ENCODE peak calls at places on chromosomes 16 and 17, in four cellular contexts. J, O, T and G are unnamed samples.

GRCh38 chr16:66270333-66270927 is 96.1 kb upstream of the CDH5 start:
- DNase-seq in J (peak), O (peak), T (peak), G (peak)

GRCh38 chr16:2340564-2341455 is at the start of gene ABCA3:
- DNase-seq in J (peak), O (peak), T (peak), G (peak)

GRCh38 chr16:67657751-67658518 is 2.1 kb downstream of the ACD start:
- DNase-seq in J (no peak), O (no peak), T (no peak), G (no peak)

GRCh38 chr16:3993052-3993785 is 112.7 kb upstream of the CREBBP start:
- DNase-seq in J (no peak), O (no peak), T (no peak), G (no peak)

GRCh38 chr17:48555183-48555615 is 10.3 kb upstream of the HOXB2 start:
- DNase-seq in J (no peak), O (peak), T (no peak), G (peak)

GRCh38 chr16:81158964-81159363 is 62.8 kb upstream of the GCSH start:
- DNase-seq in J (no peak), O (no peak), T (no peak), G (no peak)

GRCh38 chr17:4967539-4968165 is at the start of gene SPAG7:
- DNase-seq in J (peak), O (peak), T (peak), G (peak)

GRCh38 chr17:28145348-28145747 is 102.9 kb downstream of the NLK start:
- DNase-seq in J (no peak), O (no peak), T (no peak), G (peak)

GRCh38 chr16:89845417-89845816 is 17.1 kb downstream of the SPIRE2 start:
- DNase-seq in J (peak), O (no peak), T (no peak), G (no peak)

GRCh38 chr17:66751771-66752170 is 83.1 kb upstream of the CACNG5 start:
- DNase-seq in J (no peak), O (no peak), T (no peak), G (no peak)

GRCh38 chr16:86700396-86700945 is 122.1 kb downstream of the FOXL1 start:
- DNase-seq in J (no peak), O (no peak), T (no peak), G (no peak)

GRCh38 chr16:82720414-82720813 is 93.6 kb downstream of the CDH13 start:
- DNase-seq in J (no peak), O (no peak), T (no peak), G (no peak)

GRCh38 chr16:80580109-80580832 is 39.5 kb downstream of the DYNLRB2 start:
- DNase-seq in J (no peak), O (no peak), T (no peak), G (peak)

GRCh38 chr17:10349403-10349802 is 23.4 kb downstream of the MYH13 start:
- DNase-seq in J (no peak), O (no peak), T (no peak), G (no peak)

GRCh38 chr17:80045703-80046102 is 9.3 kb downstream of the CCDC40 start:
- DNase-seq in J (no peak), O (no peak), T (no peak), G (no peak)

GRCh38 chr17:32111141-32111771 is 31.0 kb upstream of the RHOT1 start:
- DNase-seq in J (peak), O (peak), T (peak), G (no peak)

GRCh38 chr17:9531080-9531479 is 44.5 kb downstream of the STX8 start:
- DNase-seq in J (no peak), O (no peak), T (no peak), G (no peak)

GRCh38 chr17:58301504-58302150 is 20.9 kb upstream of the MPO start:
- DNase-seq in J (no peak), O (no peak), T (no peak), G (no peak)

GRCh38 chr17:75773808-75774470 is 8.9 kb upstream of the GALK1 start:
- DNase-seq in J (no peak), O (no peak), T (no peak), G (no peak)

GRCh38 chr17:31907342-31907975 is 6.0 kb upstream of the UTP6 start:
- DNase-seq in J (no peak), O (no peak), T (no peak), G (peak)

GRCh38 chr16:63921737-63922136 is 1200.1 kb downstream of the CDH11 start:
- DNase-seq in J (no peak), O (no peak), T (no peak), G (no peak)

GRCh38 chr16:53056528-53056881 is 1.7 kb downstream of the CHD9 start:
- DNase-seq in J (peak), O (no peak), T (peak), G (peak)

GRCh38 chr17:29589524-29590260 is at the start of gene GIT1:
- DNase-seq in J (peak), O (peak), T (peak), G (peak)

GRCh38 chr17:39953471-39953888 is 9.3 kb upstream of the GSDMA start:
- DNase-seq in J (no peak), O (no peak), T (no peak), G (no peak)

GRCh38 chr17:31792007-31792585 is 66.9 kb downstream of the COPRS start:
- DNase-seq in J (no peak), O (no peak), T (no peak), G (no peak)

GRCh38 chr16:2982402-2982801 is 2.2 kb upstream of the PKMYT1 start:
- DNase-seq in J (no peak), O (no peak), T (no peak), G (no peak)

GRCh38 chr16:74049027-74049426 is 247.6 kb upstream of the PSMD7 start:
- DNase-seq in J (no peak), O (no peak), T (no peak), G (no peak)

GRCh38 chr17:83160443-83161297 is 81.3 kb downstream of the METRNL start:
- DNase-seq in J (no peak), O (no peak), T (no peak), G (no peak)

GRCh38 chr16:88292007-88292940 is 90.5 kb upstream of the ZNF469 start:
- DNase-seq in J (no peak), O (no peak), T (no peak), G (no peak)

GRCh38 chr17:2792541-2793169 is 3.6 kb upstream of the RAP1GAP2 start:
- DNase-seq in J (no peak), O (no peak), T (no peak), G (no peak)

GRCh38 chr16:59527206-59527997 is 793.3 kb upstream of the GOT2 start:
- DNase-seq in J (no peak), O (no peak), T (no peak), G (peak)

GRCh38 chr17:13002761-13003453 is 14.9 kb downstream of the ELAC2 start:
- DNase-seq in J (peak), O (peak), T (peak), G (peak)

GRCh38 chr16:65120811-65121721 is 797 bp downstream of the CDH11 start:
- DNase-seq in J (no peak), O (peak), T (no peak), G (no peak)

GRCh38 chr17:69150333-69150732 is 8.6 kb upstream of the ABCA6 start:
- DNase-seq in J (no peak), O (no peak), T (no peak), G (no peak)

GRCh38 chr16:10182186-10182683 is at the start of gene GRIN2A:
- DNase-seq in J (no peak), O (peak), T (no peak), G (no peak)

GRCh38 chr17:3026856-3027751 is 36.3 kb downstream of the OR1D5 start:
- DNase-seq in J (no peak), O (peak), T (no peak), G (no peak)

GRCh38 chr17:1847191-1847590 is 17.4 kb downstream of the RPA1 start:
- DNase-seq in J (no peak), O (peak), T (no peak), G (no peak)

GRCh38 chr16:89325861-89326471 is 108.5 kb downstream of the ZNF778 start:
- DNase-seq in J (peak), O (peak), T (peak), G (peak)

GRCh38 chr17:7139400-7139799 is 24.8 kb upstream of the ASGR2 start:
- DNase-seq in J (no peak), O (no peak), T (no peak), G (no peak)
- H3K4me3 ChIP-seq in J (no peak), O (no peak), T (no peak), G (no peak)

DNA sequence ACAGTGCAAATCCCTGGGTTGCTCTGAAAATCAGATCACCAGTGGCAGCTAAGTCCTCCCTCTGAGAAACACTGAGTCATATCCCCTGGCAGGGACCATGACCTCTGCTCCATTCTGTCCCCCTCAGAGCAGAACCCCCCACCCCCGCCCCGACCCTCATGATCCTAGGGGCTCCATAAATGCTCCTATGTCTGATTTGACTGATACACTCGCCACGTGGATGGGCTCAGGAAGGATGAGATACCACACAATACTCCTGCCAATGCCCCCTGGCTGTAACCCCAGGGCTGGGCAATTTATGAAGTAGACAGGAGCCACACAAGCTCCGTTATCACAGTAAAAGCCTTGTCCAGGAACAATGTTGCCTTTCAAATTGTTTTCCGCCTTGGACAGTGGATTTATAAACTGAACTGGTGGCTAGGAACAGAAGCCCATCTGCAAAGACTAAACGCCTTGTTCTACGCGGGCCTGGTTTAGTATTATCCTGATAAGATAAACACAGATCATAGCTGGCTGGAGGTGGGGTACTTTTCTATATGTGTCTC is 394.8 kb downstream of the SLC39A11 start:
- DNase-seq in J (no peak), O (peak), T (no peak), G (no peak)
- TF ChIP-seq CTCF in J (no peak), O (no peak), T (no peak), G (no peak)

GRCh38 chr17:42904110-42904469 is 3.5 kb downstream of the G6PC1 start:
- DNase-seq in J (no peak), O (no peak), T (no peak), G (no peak)

GRCh38 chr17:42906772-42907171 is 6.2 kb downstream of the G6PC1 start:
- DNase-seq in J (no peak), O (no peak), T (no peak), G (no peak)

GRCh38 chr17:42913527-42913926 is 12.9 kb downstream of the G6PC1 start:
- DNase-seq in J (no peak), O (no peak), T (no peak), G (peak)

GRCh38 chr17:42913981-42914617 is 13.5 kb downstream of the G6PC1 start:
- DNase-seq in J (no peak), O (no peak), T (no peak), G (no peak)

DNA sequence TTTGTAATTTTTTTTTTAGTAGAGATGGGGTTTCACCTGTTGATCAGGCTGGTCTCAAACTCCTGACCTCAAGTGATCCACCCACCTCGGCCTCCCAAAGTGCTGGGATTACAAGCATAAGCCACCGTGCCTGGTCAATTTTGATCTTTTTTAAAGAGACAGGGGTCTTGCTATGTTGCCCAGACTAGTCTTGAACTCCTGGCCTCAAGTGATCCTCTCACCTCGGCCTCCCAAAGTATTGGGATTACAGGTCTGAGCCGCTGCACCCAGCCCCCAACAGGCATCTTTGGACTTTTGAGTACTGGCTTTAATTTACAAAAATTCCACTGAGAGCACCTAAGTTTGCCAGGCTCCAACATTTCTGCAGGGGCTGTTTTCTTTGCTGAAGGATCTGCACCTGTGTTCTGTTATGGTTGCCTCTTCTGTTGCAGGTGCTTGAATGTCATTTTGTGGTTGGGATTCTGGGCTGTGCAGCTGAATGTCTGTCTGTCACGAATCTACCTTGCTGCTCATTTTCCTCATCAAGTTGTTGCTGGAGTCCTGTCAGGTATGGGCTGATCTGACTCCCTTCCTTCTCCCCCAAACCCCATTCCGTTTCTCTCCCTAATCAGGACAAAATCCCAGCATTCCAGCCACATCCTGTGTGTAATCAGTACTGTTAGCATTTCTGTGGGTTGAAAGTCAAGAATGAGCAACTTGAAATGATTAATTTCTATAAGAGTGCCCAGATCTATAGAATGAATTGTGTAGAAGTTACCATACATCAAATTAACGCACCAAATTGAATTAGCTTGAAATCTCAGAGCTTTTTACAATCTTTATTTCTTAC is 8.5 kb downstream of the G6PC1 start:
- DNase-seq in J (peak), O (no peak), T (no peak), G (no peak)
- H3K4me3 ChIP-seq in J (peak), O (no peak), T (no peak), G (no peak)

GRCh38 chr17:37700881-37701280 is 44.0 kb downstream of the HNF1B start:
- DNase-seq in J (no peak), O (no peak), T (no peak), G (no peak)

GRCh38 chr17:37702605-37703004 is 42.3 kb downstream of the HNF1B start:
- DNase-seq in J (no peak), O (no peak), T (no peak), G (peak)

GRCh38 chr17:37698856-37699255 is 46.0 kb downstream of the HNF1B start:
- DNase-seq in J (no peak), O (no peak), T (no peak), G (no peak)

GRCh38 chr17:37699285-37699973 is 45.4 kb downstream of the HNF1B start:
- DNase-seq in J (no peak), O (no peak), T (no peak), G (peak)

GRCh38 chr17:37701424-37702020 is 43.3 kb downstream of the HNF1B start:
- DNase-seq in J (peak), O (no peak), T (peak), G (no peak)
- TF ChIP-seq CTCF in J (peak), O (peak), T (peak), G (peak)

GRCh38 chr16:24833352-24833751 is 12.4 kb upstream of the SLC5A11 start:
- DNase-seq in J (no peak), O (no peak), T (no peak), G (no peak)
- H3K4me3 ChIP-seq in J (no peak), O (no peak), T (no peak), G (no peak)